ENCODE peak calls at places on chromosomes 3 and 15, in four cellular contexts. P, I, G and A are unnamed samples.

GRCh38 chr3:160564949-160565441 is 376 bp downstream of the KPNA4 start:
- DNase-seq in G (peak), P (peak), I (peak), A (no peak)

GRCh38 chr3:140395134-140396075 is 282.5 kb upstream of the TRIM42 start:
- DNase-seq in P (no peak), G (no peak), I (no peak), A (no peak)

GRCh38 chr3:123085293-123085949 is 18.6 kb downstream of the PDIA5 start:
- DNase-seq in I (no peak), G (no peak), P (peak), A (no peak)

GRCh38 chr15:51171578-51171932 is 76.8 kb upstream of the TNFAIP8L3 start:
- DNase-seq in I (no peak), P (no peak), G (no peak), A (no peak)

GRCh38 chr3:3686907-3687648 is 112.2 kb upstream of the LRRN1 start:
- DNase-seq in G (no peak), P (no peak), I (no peak), A (no peak)

GRCh38 chr3:192816274-192816853 is 89.0 kb upstream of the FGF12 start:
- DNase-seq in I (no peak), G (no peak), P (peak), A (peak)

GRCh38 chr3:99984139-99984538 is 130.2 kb downstream of the FILIP1L start:
- DNase-seq in I (no peak), G (no peak), P (no peak), A (no peak)

GRCh38 chr3:141643816-141644215 is 94.3 kb upstream of the RNF7 start:
- DNase-seq in I (no peak), P (no peak), G (no peak), A (no peak)

GRCh38 chr15:43511012-43511885 is 6.2 kb upstream of the MAP1A start:
- DNase-seq in I (no peak), P (peak), G (no peak), A (no peak)

GRCh38 chr3:126179825-126180476 is 435 bp downstream of the ALDH1L1 start:
- DNase-seq in I (no peak), G (no peak), P (peak), A (no peak)

GRCh38 chr3:150078983-150079739 is 108.5 kb upstream of the PFN2 start:
- DNase-seq in P (no peak), I (no peak), G (no peak), A (no peak)

GRCh38 chr3:193744048-193744821 is 151.2 kb downstream of the OPA1 start:
- DNase-seq in I (no peak), P (peak), G (peak), A (no peak)

GRCh38 chr3:111861396-111861795 is 2.3 kb downstream of the PHLDB2 start:
- DNase-seq in G (no peak), P (no peak), I (no peak), A (peak)

GRCh38 chr3:14534379-14535191 is 5.6 kb downstream of the GRIP2 start:
- DNase-seq in G (no peak), I (no peak), P (no peak), A (no peak)

GRCh38 chr3:171976526-171976925 is 62.9 kb upstream of the FNDC3B start:
- DNase-seq in I (no peak), G (no peak), P (no peak), A (peak)

GRCh38 chr3:105944721-105945120 is 75.9 kb upstream of the CBLB start:
- DNase-seq in I (no peak), P (peak), G (no peak), A (no peak)

GRCh38 chr3:43866529-43867353 is 176.0 kb downstream of the ABHD5 start:
- DNase-seq in I (no peak), P (no peak), G (no peak), A (no peak)

GRCh38 chr15:81225161-81225671 is 28.5 kb downstream of the IL16 start:
- DNase-seq in G (peak), I (no peak), P (no peak), A (no peak)

GRCh38 chr3:46895761-46896160 is 18.2 kb downstream of the PTH1R start:
- DNase-seq in G (no peak), P (no peak), I (no peak), A (no peak)

GRCh38 chr3:35616346-35616745 is 23.0 kb upstream of the ARPP21 start:
- DNase-seq in G (no peak), P (no peak), I (no peak), A (no peak)

GRCh38 chr3:56137406-56137805 is 330.9 kb downstream of the ERC2 start:
- DNase-seq in I (no peak), P (no peak), G (no peak), A (peak)

GRCh38 chr3:188149587-188149986 is 4.4 kb upstream of the LPP start:
- DNase-seq in P (no peak), G (no peak), I (no peak), A (no peak)

GRCh38 chr3:124792341-124793034 is 62.2 kb downstream of the UMPS start:
- DNase-seq in G (no peak), P (no peak), I (no peak), A (no peak)

GRCh38 chr3:124791639-124792111 is 61.4 kb downstream of the UMPS start:
- DNase-seq in G (peak), I (no peak), P (no peak), A (no peak)

GRCh38 chr3:124791142-124791541 is 60.9 kb downstream of the UMPS start:
- DNase-seq in I (no peak), P (no peak), G (no peak), A (no peak)

GRCh38 chr3:124796477-124796876 is 66.2 kb downstream of the UMPS start:
- DNase-seq in G (no peak), P (no peak), I (no peak), A (no peak)

DNA sequence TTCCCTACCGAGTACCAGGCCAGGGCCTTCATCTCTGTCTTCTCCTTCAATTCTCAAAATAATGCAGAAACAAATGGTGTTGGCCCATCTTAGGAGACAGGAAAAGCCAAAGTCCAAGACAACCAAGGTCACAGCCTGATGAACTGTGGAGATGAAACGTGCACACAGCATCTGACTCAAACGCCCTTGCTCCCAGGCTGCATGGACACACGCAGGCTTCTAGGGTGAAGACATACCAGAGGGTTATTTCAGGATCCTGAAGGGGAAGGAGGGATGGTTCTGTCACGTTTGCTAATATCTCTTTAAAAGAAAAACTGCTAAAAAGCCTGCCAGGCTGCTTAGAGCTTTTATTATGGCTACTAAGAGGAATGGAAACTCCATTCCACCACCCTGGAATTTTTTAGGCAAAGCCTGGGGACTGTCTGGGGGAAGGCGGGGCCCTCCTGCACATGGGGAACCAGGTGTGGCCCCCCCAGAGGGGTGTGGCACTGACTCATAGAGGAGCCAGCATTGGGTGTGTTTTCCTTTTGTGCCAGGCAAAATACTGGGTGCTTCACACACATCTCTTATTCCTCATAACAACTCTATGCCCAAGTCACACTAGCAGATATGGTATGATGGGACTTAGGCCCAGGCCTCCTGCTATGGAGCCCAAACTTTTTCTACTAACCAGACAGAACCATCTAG is 62.9 kb downstream of the UMPS start:
- DNase-seq in G (no peak), I (no peak), P (no peak), A (no peak)
- H3K4me3 ChIP-seq in G (no peak), I (no peak), P (no peak), A (no peak)

GRCh38 chr3:169662215-169663070 is 1.1 kb downstream of the MECOM start:
- DNase-seq in P (peak), I (no peak), G (peak), A (peak)
- TF ChIP-seq POLR2A in P (no peak), I (no peak), G (peak), A (peak)

DNA sequence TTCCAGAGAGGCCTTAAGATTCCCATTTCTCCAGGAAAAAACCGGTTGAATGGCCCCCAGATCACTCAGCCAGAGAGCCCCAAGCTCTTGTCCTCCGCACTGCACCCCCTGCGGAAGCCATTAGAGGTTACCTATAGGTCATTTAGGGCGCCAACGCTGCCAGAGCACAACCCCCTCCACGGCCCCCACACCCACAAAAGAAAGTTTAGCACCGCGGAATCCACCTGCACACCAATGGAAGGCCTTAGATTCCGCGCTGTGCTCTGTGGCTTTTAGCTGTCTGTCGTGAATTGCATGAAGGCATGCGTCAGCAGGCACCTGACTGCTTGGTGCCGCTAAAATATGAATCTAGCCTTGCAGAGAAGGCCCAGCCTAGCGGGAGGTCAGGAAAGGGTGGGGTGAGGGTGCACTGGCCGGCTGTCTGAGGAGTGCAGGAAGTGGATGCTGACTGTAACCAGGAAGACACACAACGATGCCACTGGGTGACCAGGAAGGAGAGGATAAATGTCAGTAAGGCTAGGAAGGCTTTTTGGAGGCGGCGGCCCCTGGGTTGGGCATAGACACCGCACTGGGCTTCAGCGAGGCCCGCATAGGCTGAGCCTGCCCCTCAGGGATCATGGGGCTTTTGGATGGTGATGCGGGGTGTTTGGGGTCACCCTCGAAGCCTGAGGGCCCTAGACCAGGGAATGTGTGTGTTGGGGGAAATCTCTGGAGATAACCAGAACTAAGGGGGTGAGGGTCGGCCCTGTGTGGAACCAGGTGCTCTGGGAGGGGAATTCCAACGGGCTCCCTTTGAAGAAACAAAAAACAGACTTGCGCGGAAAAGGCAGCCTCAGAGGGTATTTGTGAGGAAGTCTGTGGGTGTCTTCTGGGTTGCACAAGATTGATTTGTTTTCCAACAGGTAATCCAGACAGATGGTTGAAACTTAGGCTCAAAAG is 964 bp upstream of the NUP210 start:
- DNase-seq in G (peak), P (no peak), I (no peak), A (no peak)
- H3K4me3 ChIP-seq in G (peak), P (peak), I (no peak), A (no peak)

DNA sequence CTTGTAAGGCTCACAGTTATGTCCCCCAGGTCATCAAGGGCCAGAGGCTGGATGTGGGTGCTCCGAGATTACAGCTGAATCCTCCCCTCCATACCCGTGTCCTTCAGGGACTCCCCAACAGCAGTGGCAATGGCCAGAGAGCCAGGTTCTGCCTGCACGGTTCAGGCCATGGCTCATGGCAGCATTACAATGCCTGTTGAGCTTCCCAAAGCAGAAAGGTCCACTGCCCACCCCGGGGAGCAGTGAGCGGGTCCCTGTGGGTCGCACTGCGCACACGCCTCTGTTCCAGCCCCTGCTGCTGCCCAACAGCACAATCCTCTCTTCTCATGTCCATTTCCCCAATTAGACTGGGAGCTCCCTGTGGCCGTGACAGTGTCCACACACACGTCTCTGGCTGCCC is 80.6 kb downstream of the VGLL4 start:
- DNase-seq in P (no peak), G (no peak), I (no peak), A (no peak)
- TF ChIP-seq POLR2A in P (no peak), G (no peak), I (no peak), A (no peak)